ENCODE peak calls at places on chromosomes 13 and 19, in four cellular contexts. T is fibroblast of lung, F is neuronal stem cell, E is neural progenitor cell. H is an unnamed sample.

GRCh38 chr19:23949611-23950010 is 34.9 kb downstream of the ZNF726 start:
- DNase-seq in T (no peak), F (no peak), E (no peak), H (no peak)

GRCh38 chr13:35781044-35781443 is 304.6 kb upstream of the MAB21L1 start:
- DNase-seq in T (no peak), F (no peak), E (no peak), H (no peak)

GRCh38 chr19:18488403-18488723 is 33.5 kb downstream of the ELL start:
- DNase-seq in T (no peak), F (no peak), E (no peak), H (no peak)

GRCh38 chr13:94558721-94559120 is 37.2 kb downstream of the TGDS start:
- DNase-seq in T (no peak), F (no peak), E (no peak), H (peak)

GRCh38 chr19:19236173-19236572 is 24.4 kb downstream of the NCAN start:
- DNase-seq in T (no peak), F (no peak), E (no peak), H (no peak)

GRCh38 chr19:39424934-39425333 is 10.8 kb downstream of the RPS16 start:
- DNase-seq in T (no peak), F (no peak), E (no peak), H (no peak)

GRCh38 chr13:100581504-100581903 is 7.1 kb downstream of the GGACT start:
- DNase-seq in T (no peak), F (no peak), E (no peak), H (no peak)

GRCh38 chr19:15875075-15875474 is 22.8 kb downstream of the CYP4F2 start:
- DNase-seq in T (no peak), F (no peak), E (no peak), H (no peak)

GRCh38 chr13:44420376-44421220 is 47.0 kb downstream of the SERP2 start:
- DNase-seq in T (no peak), F (no peak), E (no peak), H (no peak)

GRCh38 chr13:50366488-50367174 is 351.4 kb downstream of the KCNRG start:
- DNase-seq in T (no peak), F (no peak), E (no peak), H (no peak)

GRCh38 chr13:110380359-110381028 is 73.4 kb downstream of the COL4A2 start:
- DNase-seq in T (peak), F (no peak), E (no peak), H (peak)

GRCh38 chr13:30371649-30372265 is 50.5 kb upstream of the UBE2L5 start:
- DNase-seq in T (peak), F (no peak), E (no peak), H (peak)

GRCh38 chr19:926595-927043 is 784 bp downstream of the ARID3A start:
- DNase-seq in T (no peak), F (no peak), E (peak), H (no peak)

GRCh38 chr13:51822106-51822840 is 18.3 kb upstream of the DHRS12 start:
- DNase-seq in T (no peak), F (no peak), E (no peak), H (no peak)

GRCh38 chr19:43847884-43848283 is 20.8 kb downstream of the ZNF283 start:
- DNase-seq in T (no peak), F (no peak), E (peak), H (no peak)

GRCh38 chr13:74687452-74688180 is 553.4 kb upstream of the KLF12 start:
- DNase-seq in T (no peak), F (peak), E (peak), H (no peak)

GRCh38 chr13:110017379-110017778 is 231.0 kb upstream of the IRS2 start:
- DNase-seq in T (peak), F (no peak), E (no peak), H (peak)

GRCh38 chr13:27130223-27131015 is 41.2 kb downstream of the USP12 start:
- DNase-seq in T (peak), F (no peak), E (no peak), H (peak)

GRCh38 chr13:43905435-43906031 is 25.8 kb downstream of the LACC1 start:
- DNase-seq in T (peak), F (peak), E (peak), H (peak)

GRCh38 chr13:44429311-44429710 is 55.7 kb downstream of the SERP2 start:
- DNase-seq in T (no peak), F (no peak), E (no peak), H (no peak)

GRCh38 chr19:33387351-33388230 is 14.1 kb downstream of the CEBPG start:
- DNase-seq in T (no peak), F (no peak), E (no peak), H (no peak)

GRCh38 chr13:44507639-44508038 is 68.5 kb downstream of the TSC22D1 start:
- DNase-seq in T (no peak), F (no peak), E (no peak), H (no peak)

GRCh38 chr13:30504081-30504480 is 38.3 kb upstream of the HMGB1 start:
- DNase-seq in T (peak), F (no peak), E (no peak), H (peak)

GRCh38 chr19:50486823-50487515 is 10.3 kb upstream of the GARIN5A start:
- DNase-seq in T (peak), F (no peak), E (peak), H (no peak)

GRCh38 chr13:111344471-111345191 is 24.2 kb downstream of the TEX29 start:
- DNase-seq in T (peak), F (peak), E (peak), H (peak)

GRCh38 chr13:101291647-101292515 is 124.4 kb downstream of the NALCN start:
- DNase-seq in T (no peak), F (no peak), E (no peak), H (no peak)

GRCh38 chr13:43805071-43805468 is 18.3 kb upstream of the ENOX1 start:
- DNase-seq in T (peak), F (no peak), E (no peak), H (peak)

GRCh38 chr19:4140237-4140711 is 13.2 kb upstream of the CREB3L3 start:
- DNase-seq in T (peak), F (peak), E (peak), H (peak)

GRCh38 chr19:33668968-33669367 is 47.2 kb downstream of the CHST8 start:
- DNase-seq in T (no peak), F (no peak), E (no peak), H (no peak)

GRCh38 chr13:33111414-33112110 is 95.3 kb downstream of the KL start:
- DNase-seq in T (peak), F (no peak), E (no peak), H (peak)

GRCh38 chr13:85241045-85241444 is 558.2 kb downstream of the SLITRK6 start:
- DNase-seq in T (peak), F (no peak), E (no peak), H (peak)

GRCh38 chr19:49387936-49388372 is at the start of gene KASH5:
- DNase-seq in T (peak), F (no peak), E (no peak), H (no peak)

GRCh38 chr13:64675256-64675892 is 2554.8 kb downstream of the PCDH9 start:
- DNase-seq in T (peak), F (no peak), E (no peak), H (peak)

GRCh38 chr13:33455291-33455690 is 169.7 kb upstream of the STARD13 start:
- DNase-seq in T (no peak), F (no peak), E (no peak), H (no peak)

GRCh38 chr13:110442946-110443632 is 118.4 kb downstream of the RAB20 start:
- DNase-seq in T (peak), F (no peak), E (no peak), H (peak)

GRCh38 chr13:109569938-109570711 is 216.3 kb downstream of the IRS2 start:
- DNase-seq in T (no peak), F (no peak), E (no peak), H (no peak)

GRCh38 chr13:100146534-100146933 is 57.6 kb downstream of the PCCA start:
- DNase-seq in T (no peak), F (no peak), E (no peak), H (no peak)

GRCh38 chr13:113818700-113819295 is 45.1 kb downstream of the GAS6 start:
- DNase-seq in T (no peak), F (no peak), E (no peak), H (no peak)

GRCh38 chr13:113819341-113819730 is 44.5 kb downstream of the GAS6 start:
- DNase-seq in T (no peak), F (no peak), E (no peak), H (no peak)

GRCh38 chr13:113816248-113816924 is 47.5 kb downstream of the GAS6 start:
- DNase-seq in T (no peak), F (no peak), E (no peak), H (no peak)

GRCh38 chr13:113816925-113817859 is 46.7 kb downstream of the GAS6 start:
- DNase-seq in T (peak), F (peak), E (peak), H (peak)

DNA sequence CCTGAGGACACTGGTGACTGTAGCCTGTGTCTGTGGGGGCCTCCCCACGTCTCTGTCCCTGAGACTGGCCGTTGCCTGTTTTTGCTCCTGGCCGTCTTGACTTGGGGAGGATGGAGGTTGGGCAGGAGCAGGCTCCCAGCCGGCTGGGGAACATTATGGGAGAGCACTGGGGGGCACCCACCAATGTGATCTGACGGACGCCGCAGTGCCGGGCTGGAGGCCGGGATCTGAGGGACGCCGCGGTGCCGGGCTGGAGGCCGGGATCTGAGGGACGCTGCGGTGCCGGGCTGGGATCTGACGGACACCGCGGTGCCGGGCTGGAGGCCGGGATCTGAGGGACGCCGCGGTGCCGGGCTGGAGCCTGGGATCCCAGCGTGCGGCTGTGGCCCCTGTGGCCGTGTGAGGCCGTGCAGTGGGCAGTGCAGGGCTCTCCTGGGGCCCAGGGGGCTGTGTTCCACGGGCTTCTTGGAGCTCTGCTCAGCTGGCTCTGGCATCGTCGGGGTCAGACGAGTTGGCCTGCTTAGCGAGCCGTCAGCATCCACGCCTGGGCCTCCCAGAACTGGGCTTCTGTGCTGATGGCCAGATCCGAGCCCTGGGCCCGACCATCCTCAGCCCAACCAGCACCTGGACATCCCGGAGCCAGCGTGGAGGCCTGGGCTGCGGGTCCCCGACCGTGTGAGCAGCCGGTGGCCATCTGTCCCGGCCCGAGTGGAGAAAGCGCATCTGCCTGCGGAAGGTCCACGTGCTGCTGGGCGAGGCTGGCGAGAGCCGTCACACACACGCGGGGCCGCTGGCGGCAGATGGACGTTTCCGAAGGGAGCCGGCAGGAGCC is 45.8 kb downstream of the GAS6 start:
- DNase-seq in T (no peak), F (no peak), E (no peak), H (no peak)
- H3K9ac ChIP-seq in T (no peak), F (no peak), E (no peak), H (no peak)

GRCh38 chr13:113302940-113303339 is 5.9 kb downstream of the LAMP1 start:
- DNase-seq in T (no peak), F (no peak), E (no peak), H (no peak)
- H3K9ac ChIP-seq in T (no peak), F (no peak), E (no peak), H (no peak)

GRCh38 chr13:23620211-23620610 is 50.0 kb downstream of the TNFRSF19 start:
- DNase-seq in T (no peak), F (no peak), E (no peak), H (no peak)

GRCh38 chr13:23617551-23618014 is 47.4 kb downstream of the TNFRSF19 start:
- DNase-seq in T (peak), F (no peak), E (no peak), H (peak)

GRCh38 chr13:23618341-23618740 is 48.1 kb downstream of the TNFRSF19 start:
- DNase-seq in T (peak), F (no peak), E (no peak), H (peak)

GRCh38 chr13:23620613-23621315 is 50.6 kb downstream of the TNFRSF19 start:
- DNase-seq in T (no peak), F (no peak), E (no peak), H (no peak)

GRCh38 chr13:23619073-23619855 is 49.1 kb downstream of the TNFRSF19 start:
- DNase-seq in T (no peak), F (no peak), E (no peak), H (no peak)
- H3K9ac ChIP-seq in T (no peak), F (no peak), E (no peak), H (peak)

DNA sequence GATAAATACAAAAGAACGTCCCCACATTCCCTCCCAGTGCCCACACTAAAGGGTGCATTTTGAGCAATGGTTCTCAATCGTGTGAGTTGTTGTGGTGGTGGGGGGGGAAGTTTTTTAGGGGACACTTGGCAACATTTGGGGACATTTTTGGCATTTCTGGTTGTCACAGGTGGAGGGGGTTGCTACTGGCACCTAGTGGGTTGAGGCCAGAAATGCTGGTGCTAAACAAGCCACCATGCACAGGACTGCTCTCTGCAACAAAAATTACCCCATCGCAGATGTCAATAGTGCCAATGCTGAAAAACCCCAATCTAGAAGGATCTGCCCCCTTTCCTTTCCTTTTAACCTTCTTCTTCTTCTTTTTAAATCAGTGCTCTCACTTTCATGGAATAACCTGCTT is 453.3 kb downstream of the TSHZ3 start:
- DNase-seq in T (no peak), F (no peak), E (peak), H (no peak)
- H3K9ac ChIP-seq in T (no peak), F (no peak), E (no peak), H (no peak)

DNA sequence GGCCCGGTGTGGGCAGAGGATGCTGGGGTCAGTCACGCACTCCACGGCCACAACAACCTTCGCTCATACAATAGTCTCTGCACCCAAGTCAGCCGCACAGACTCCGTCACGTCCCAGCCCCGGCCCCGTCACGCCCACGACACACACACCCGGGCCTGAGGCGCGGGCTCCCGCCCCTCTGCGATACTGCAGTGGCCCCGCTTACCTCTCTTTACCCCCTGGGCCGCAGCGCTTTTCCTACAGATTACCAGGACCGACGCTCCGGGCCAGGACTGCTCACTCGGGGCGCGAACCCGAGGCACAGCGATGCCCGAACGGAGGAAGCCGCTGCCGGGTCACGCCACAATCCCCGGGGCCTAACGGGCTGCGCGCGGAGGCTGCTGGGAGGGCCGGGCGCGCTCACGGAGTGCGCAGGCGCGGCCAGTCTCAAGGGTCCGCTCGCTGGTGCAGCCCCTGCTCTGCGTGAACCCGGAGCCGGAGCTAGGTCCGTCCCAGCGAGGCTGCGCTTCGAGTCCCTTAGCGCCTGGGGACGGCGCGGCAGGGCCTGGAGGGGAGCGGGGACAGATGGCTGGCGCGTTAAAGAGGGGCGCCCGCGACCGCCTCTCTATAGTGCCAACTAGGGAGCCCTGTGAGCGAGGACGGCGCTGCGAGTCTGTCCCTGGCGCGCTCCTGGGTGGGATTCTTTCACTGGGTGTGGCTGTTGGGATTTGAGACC is at the start of gene ZFP82:
- DNase-seq in T (peak), F (peak), E (peak), H (peak)
- H3K9ac ChIP-seq in T (peak), F (peak), E (peak), H (peak)

GRCh38 chr19:6752257-6753177 is 13.0 kb downstream of the TRIP10 start:
- DNase-seq in T (no peak), F (no peak), E (peak), H (no peak)
- H3K9ac ChIP-seq in T (no peak), F (peak), E (no peak), H (no peak)

GRCh38 chr13:22594041-22594440 is 586.7 kb upstream of the SGCG start:
- DNase-seq in T (no peak), F (no peak), E (no peak), H (no peak)

GRCh38 chr13:22592515-22592914 is 588.3 kb upstream of the SGCG start:
- DNase-seq in T (peak), F (no peak), E (no peak), H (no peak)

DNA sequence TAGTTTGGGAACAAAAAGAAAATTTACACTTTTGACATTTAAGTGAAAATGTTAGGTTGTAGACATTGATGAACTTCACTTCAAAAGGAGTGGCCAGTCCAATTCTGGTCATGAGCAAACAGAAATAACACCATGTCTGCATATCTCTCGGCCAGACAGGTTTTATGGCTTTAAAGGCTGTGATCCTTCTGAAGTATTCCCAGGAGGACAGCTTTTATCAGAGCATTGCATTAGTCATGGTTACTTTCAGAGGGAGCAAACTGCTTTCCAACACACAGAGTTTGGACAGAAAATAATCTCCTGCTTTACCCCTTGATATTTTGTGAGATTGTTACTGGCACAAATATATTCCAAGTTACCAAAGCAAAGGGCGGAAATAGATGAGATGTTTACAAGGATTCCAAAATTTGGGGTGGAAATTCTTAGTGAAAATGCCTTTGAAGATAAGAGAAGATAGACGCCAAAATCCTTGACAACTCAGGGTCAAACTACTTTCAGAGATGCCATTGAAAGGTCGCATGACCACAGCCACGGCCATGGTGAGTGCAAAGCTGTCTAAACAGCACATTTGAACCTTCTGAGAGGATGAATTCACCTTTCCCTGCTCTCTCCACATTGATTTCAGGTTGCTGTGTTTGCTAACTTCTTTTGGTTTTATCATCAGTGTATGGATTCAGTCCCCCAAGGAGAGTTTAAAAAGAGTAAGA is 584.5 kb upstream of the SGCG start:
- DNase-seq in T (no peak), F (no peak), E (no peak), H (no peak)
- H3K9ac ChIP-seq in T (no peak), F (no peak), E (no peak), H (no peak)

DNA sequence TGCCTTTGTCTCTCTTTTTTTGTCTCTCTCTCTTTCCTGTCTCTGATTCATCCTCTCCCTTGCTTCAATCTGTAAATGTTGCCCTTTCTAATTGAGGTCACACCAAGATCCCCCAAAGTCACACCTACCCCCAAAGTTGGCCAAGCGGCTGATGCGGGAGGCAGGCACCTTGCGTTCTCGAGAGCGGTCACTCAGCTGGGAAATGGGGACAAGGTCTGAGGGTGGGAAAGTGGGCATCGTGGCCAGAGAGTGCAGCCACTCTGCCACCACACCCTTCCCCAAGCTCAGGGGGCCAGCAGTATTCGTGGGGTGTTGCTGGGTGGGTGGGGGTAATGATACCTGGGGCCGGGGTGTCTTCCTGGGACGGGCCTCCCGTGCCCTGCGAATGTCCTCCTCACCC is 2.7 kb downstream of the COQ8B start:
- DNase-seq in T (no peak), F (no peak), E (no peak), H (no peak)
- H3K9ac ChIP-seq in T (peak), F (peak), E (no peak), H (peak)